ENCODE peak calls at places on chromosomes 12 and 14, in six cellular contexts. Q is heart left ventricle, W is tibial nerve, F is neural progenitor cell, N is epithelial cell of proximal tubule, G is GM12878. C is an unnamed sample.

GRCh38 chr12:38555620-38556596 is 239.3 kb downstream of the ALG10B start:
- DNase-seq in Q (no peak), W (no peak), F (no peak), N (no peak), G (no peak), C (no peak)

GRCh38 chr12:49462103-49462739 is 76.6 kb upstream of the KCNH3 start:
- DNase-seq in Q (peak; percentile 44), W (no peak), F (peak; percentile 16), N (no peak), G (no peak), C (no peak)

GRCh38 chr14:69808919-69809808 is 12.1 kb upstream of the SLC10A1 start:
- DNase-seq in Q (no peak), W (no peak), F (no peak), N (no peak), G (no peak), C (no peak)

GRCh38 chr14:83164016-83164415 is 1630.4 kb upstream of the SEL1L start:
- DNase-seq in Q (no peak), W (no peak), F (no peak), N (peak; percentile 4), G (no peak), C (peak; percentile 75)

GRCh38 chr12:104526751-104527150 is 70.0 kb downstream of the CHST11 start:
- DNase-seq in Q (no peak), W (no peak), F (peak; percentile 22), N (no peak), G (no peak), C (no peak)

GRCh38 chr14:91031668-91032067 is 28.8 kb downstream of the RPS6KA5 start:
- DNase-seq in Q (no peak), W (no peak), F (no peak), N (no peak), G (no peak), C (no peak)

GRCh38 chr14:103067231-103067954 is 10.0 kb upstream of the CDC42BPB start:
- DNase-seq in Q (no peak), W (peak; percentile 37), F (no peak), N (peak; percentile 80), G (no peak), C (peak; percentile 71)

GRCh38 chr12:33546004-33546403 is 106.4 kb upstream of the SYT10 start:
- DNase-seq in Q (no peak), W (no peak), F (no peak), N (no peak), G (no peak), C (no peak)

GRCh38 chr12:90809941-90810340 is 145.0 kb downstream of the CCER1 start:
- DNase-seq in Q (no peak), W (no peak), F (no peak), N (no peak), G (no peak), C (no peak)

GRCh38 chr14:96145116-96145864 is 59.3 kb upstream of the BDKRB2 start:
- DNase-seq in Q (no peak), W (no peak), F (no peak), N (no peak), G (no peak), C (no peak)

GRCh38 chr14:37251778-37252177 is 54.0 kb downstream of the MIPOL1 start:
- DNase-seq in Q (no peak), W (no peak), F (no peak), N (no peak), G (no peak), C (no peak)

GRCh38 chr14:39016733-39017095 is 86.3 kb downstream of the SEC23A start:
- DNase-seq in Q (no peak), W (no peak), F (no peak), N (no peak), G (no peak), C (no peak)

GRCh38 chr12:106429043-106429552 is 71.5 kb downstream of the POLR3B start:
- DNase-seq in Q (no peak), W (no peak), F (no peak), N (no peak), G (no peak), C (no peak)

GRCh38 chr12:14923944-14924343 is 14.4 kb downstream of the ERP27 start:
- DNase-seq in Q (no peak), W (no peak), F (no peak), N (no peak), G (no peak), C (no peak)

GRCh38 chr12:47105914-47106674 is 26.3 kb upstream of the AMIGO2 start:
- DNase-seq in Q (no peak), W (no peak), F (no peak), N (no peak), G (no peak), C (no peak)

GRCh38 chr12:53313996-53314395 is 7.4 kb downstream of the AAAS start:
- DNase-seq in Q (no peak), W (no peak), F (no peak), N (no peak), G (peak; percentile 41), C (no peak)

GRCh38 chr12:107788690-107789458 is 14.4 kb downstream of the ASCL4 start:
- DNase-seq in Q (no peak), W (no peak), F (peak; percentile 3), N (no peak), G (no peak), C (no peak)

DNA sequence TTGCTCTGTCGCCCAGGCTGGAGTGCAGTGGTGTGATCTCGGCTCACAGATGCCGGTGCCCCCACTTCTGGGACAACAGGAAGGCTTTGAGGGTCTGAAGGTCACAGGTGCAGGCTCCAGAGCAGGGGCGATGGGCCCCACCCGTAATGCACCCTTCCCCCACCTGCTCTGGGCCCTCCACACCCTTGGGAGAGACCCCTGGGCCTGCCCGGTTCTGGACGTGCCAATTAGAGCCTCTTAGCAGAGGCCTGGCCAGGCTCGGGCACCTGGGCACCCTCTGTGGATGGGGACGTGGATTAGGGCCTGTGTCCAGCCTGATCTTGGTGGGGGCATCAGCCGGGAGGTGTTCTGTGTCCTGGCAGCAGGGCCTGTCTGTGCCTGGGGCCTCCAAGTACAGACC is 62.2 kb downstream of the KIF26A start:
- DNase-seq in Q (no peak), W (no peak), F (no peak), N (no peak), G (no peak), C (no peak)
- TF ChIP-seq CTCF in Q (no peak), W (no peak), F (no peak), N (no peak), G (no peak), C (no peak)

GRCh38 chr12:124392991-124393790 is 98.3 kb downstream of the RFLNA start:
- DNase-seq in Q (peak; percentile 91), W (peak; percentile 71), F (peak; percentile 55), N (no peak), G (no peak), C (no peak)

GRCh38 chr12:124390442-124391116 is 95.7 kb downstream of the RFLNA start:
- DNase-seq in Q (peak; percentile 65), W (no peak), F (no peak), N (no peak), G (peak; percentile 23), C (no peak)

GRCh38 chr12:124389537-124390441 is 94.9 kb downstream of the RFLNA start:
- DNase-seq in Q (no peak), W (no peak), F (peak; percentile 59), N (no peak), G (no peak), C (no peak)

GRCh38 chr12:124392271-124392990 is 97.5 kb downstream of the RFLNA start:
- DNase-seq in Q (no peak), W (no peak), F (peak; percentile 55), N (no peak), G (no peak), C (no peak)

GRCh38 chr12:124391340-124392261 is 96.7 kb downstream of the RFLNA start:
- DNase-seq in Q (peak; percentile 66), W (peak; percentile 69), F (no peak), N (no peak), G (peak; percentile 28), C (no peak)
- H3K4me3 ChIP-seq in Q (no peak overlapping the region), W (no peak overlapping the region), F (no peak overlapping the region), N (no peak overlapping the region), G (no peak overlapping the region), C (no peak overlapping the region)

GRCh38 chr14:79011920-79012204 is 841.7 kb downstream of the NRXN3 start:
- DNase-seq in Q (no peak), W (no peak), F (no peak), N (no peak), G (no peak), C (no peak)
- TF ChIP-seq CTCF in Q (no peak), W (no peak), F (no peak), N (no peak), G (no peak), C (no peak)

DNA sequence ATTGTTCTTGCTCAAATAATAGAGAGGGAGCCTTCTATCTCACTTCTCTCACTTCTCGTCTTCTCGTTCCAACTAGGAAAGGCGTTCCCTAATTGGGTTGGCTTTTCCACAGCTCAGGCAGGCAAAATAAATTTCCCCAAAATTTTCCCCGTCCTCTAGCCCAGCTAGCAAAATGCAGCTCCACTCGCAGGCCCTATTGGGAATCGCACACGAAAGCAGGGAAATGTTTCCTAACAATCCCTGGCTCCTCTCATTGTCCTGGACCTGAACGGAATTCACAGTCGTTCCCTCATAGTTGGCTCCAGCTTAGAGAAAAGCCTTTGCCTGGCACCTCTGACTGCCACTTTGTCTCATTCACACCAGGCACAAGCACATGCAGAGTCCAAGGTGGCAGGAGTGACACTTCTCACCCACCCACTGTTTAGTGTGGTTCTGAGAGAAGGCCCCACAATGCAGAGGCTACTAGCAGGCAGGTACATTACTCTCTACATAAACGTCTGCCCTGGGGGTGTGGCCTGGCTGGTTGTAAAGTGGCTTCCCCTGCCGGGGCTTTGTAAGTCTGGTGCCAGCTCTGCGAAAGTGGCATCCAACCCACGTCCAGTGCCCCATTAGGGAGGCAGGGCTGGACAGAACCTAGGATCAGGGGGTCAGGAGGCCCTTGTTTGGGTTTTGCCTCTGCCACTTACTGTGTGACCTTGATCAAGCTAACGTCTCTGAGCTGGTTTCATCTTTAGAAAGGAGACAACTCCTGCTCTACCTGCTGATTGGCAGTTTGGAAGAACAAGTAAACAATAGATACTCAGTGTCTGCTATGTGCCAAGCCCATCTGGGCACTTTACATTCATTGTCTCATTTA is 4.2 kb downstream of the SERPINA10 start:
- DNase-seq in Q (no peak), W (no peak), F (peak; percentile 41), N (no peak), G (no peak), C (no peak)
- H3K4me3 ChIP-seq in Q (no peak overlapping the region), W (no peak overlapping the region), F (no peak overlapping the region), N (no peak overlapping the region), G (no peak overlapping the region), C (no peak overlapping the region)

GRCh38 chr12:56599041-56599440 is 31.1 kb downstream of the BAZ2A start:
- DNase-seq in Q (no peak), W (no peak), F (no peak), N (no peak), G (no peak), C (no peak)

GRCh38 chr12:56599797-56600196 is 30.3 kb downstream of the BAZ2A start:
- DNase-seq in Q (no peak), W (no peak), F (no peak), N (no peak), G (no peak), C (no peak)

GRCh38 chr12:56600753-56601152 is 29.4 kb downstream of the BAZ2A start:
- DNase-seq in Q (no peak), W (no peak), F (no peak), N (no peak), G (no peak), C (no peak)

GRCh38 chr12:56602239-56602638 is 27.9 kb downstream of the BAZ2A start:
- DNase-seq in Q (no peak), W (no peak), F (no peak), N (no peak), G (no peak), C (no peak)

DNA sequence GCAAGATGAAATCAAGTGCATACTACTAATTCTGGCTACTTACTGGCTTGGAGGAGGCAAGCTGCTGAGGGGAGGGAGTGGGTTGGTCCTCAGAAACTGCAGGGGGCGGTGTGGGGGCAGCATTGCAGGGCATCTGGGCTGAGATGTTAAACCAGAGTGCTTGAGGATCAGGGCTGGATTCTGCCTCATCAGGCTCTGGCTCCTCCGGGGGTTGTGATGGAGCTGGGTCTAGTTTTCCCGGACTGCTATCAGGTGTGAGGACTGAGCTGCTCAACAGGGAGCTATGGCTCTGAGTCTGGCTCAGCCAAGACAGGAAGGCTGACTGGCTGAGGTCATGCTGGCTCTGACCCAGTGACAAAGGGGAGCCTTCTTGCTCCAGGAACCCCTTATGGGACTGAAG is 28.6 kb downstream of the BAZ2A start:
- DNase-seq in Q (peak; percentile 23), W (no peak), F (no peak), N (no peak), G (no peak), C (no peak)
- TF ChIP-seq CTCF in Q (no peak), W (no peak), F (peak; percentile 12), N (peak; percentile 32), G (peak; percentile 46), C (peak; percentile 26)

C was measured in kidney epithelial cell.